ENCODE peak calls at places on chromosomes 2 and 18, in seven cellular contexts. E, J, W, B, Q, T and X are unnamed samples.

GRCh38 chr2:25340340-25340886 is 1.3 kb downstream of the DNMT3A start:
- DNase-seq in W (no peak), E (peak; percentile 47), T (peak; percentile 68), J (peak; percentile 30), B (no peak), Q (peak; percentile 60), X (no peak)

GRCh38 chr2:7430869-7431641 is 513.8 kb downstream of the RNF144A start:
- DNase-seq in B (peak; percentile 28), E (peak; percentile 91), Q (peak; percentile 64), T (peak; percentile 57), J (peak; percentile 5), W (no peak), X (peak; percentile 76)

GRCh38 chr2:84958135-84959044 is 12.6 kb upstream of the KCMF1 start:
- DNase-seq in B (no peak), E (peak; percentile 100), Q (no peak), J (peak; percentile 76), W (peak; percentile 67), T (no peak), X (no peak)

GRCh38 chr2:38203455-38203810 is 127.5 kb upstream of the CYP1B1 start:
- DNase-seq in W (no peak), E (no peak), J (no peak), T (no peak), B (no peak), Q (no peak), X (no peak)

GRCh38 chr2:19902272-19902730 is 518 bp upstream of the TTC32 start:
- DNase-seq in J (no peak), B (no peak), Q (no peak), T (no peak), E (no peak), W (no peak), X (no peak)

GRCh38 chr2:122072666-122073065 is 317.2 kb downstream of the TSN start:
- DNase-seq in W (no peak), E (no peak), J (peak; percentile 44), T (no peak), B (no peak), Q (no peak), X (no peak)

GRCh38 chr2:163252199-163252598 is 413.6 kb upstream of the KCNH7 start:
- DNase-seq in W (no peak), T (no peak), J (no peak), B (no peak), E (no peak), Q (no peak), X (no peak)

GRCh38 chr2:73642338-73643018 is at the start of gene NAT8:
- DNase-seq in B (no peak), W (no peak), E (no peak), T (no peak), J (peak; percentile 10), Q (no peak), X (no peak)

GRCh38 chr2:71789556-71790219 is 336.3 kb downstream of the DYSF start:
- DNase-seq in T (peak; percentile 3), Q (no peak), W (no peak), B (no peak), E (peak; percentile 8), J (peak; percentile 25), X (peak; percentile 10)

GRCh38 chr2:202818321-202818720 is 53.2 kb downstream of the ICA1L start:
- DNase-seq in T (no peak), W (no peak), Q (no peak), E (no peak), J (no peak), B (no peak), X (no peak)

GRCh38 chr2:146661494-146662096 is 1183.2 kb upstream of the ACVR2A start:
- DNase-seq in W (no peak), E (peak; percentile 76), B (no peak), J (peak; percentile 64), T (no peak), Q (no peak), X (peak; percentile 58)

GRCh38 chr2:8676191-8676914 is 5.5 kb upstream of the ID2 start:
- DNase-seq in J (peak; percentile 87), W (no peak), T (peak; percentile 92), E (peak; percentile 63), B (no peak), Q (no peak), X (peak; percentile 53)

GRCh38 chr2:26640331-26640745 is 828 bp downstream of the CIB4 start:
- DNase-seq in Q (no peak), J (peak; percentile 88), B (no peak), W (peak; percentile 88), E (peak; percentile 46), T (no peak), X (no peak)

GRCh38 chr2:94956797-94957391 is 68.6 kb upstream of the MAL start:
- DNase-seq in E (peak; percentile 67), W (peak; percentile 33), B (no peak), T (no peak), J (peak; percentile 46), Q (peak; percentile 54), X (peak; percentile 54)

GRCh38 chr2:131572175-131572574 is 44.5 kb downstream of the CCDC74A start:
- DNase-seq in E (no peak), Q (no peak), T (no peak), B (no peak), W (no peak), J (no peak), X (no peak)

GRCh38 chr2:111226797-111227700 is 106.3 kb downstream of the BCL2L11 start:
- DNase-seq in W (no peak), J (peak; percentile 75), B (no peak), Q (no peak), E (no peak), T (no peak), X (no peak)

GRCh38 chr2:119202610-119203351 is 20.9 kb upstream of the STEAP3 start:
- DNase-seq in J (no peak), E (no peak), W (no peak), Q (no peak), B (no peak), T (no peak), X (no peak)

GRCh38 chr2:88054300-88055048 is 1.1 kb downstream of the KRCC1 start:
- DNase-seq in T (no peak), W (no peak), E (no peak), B (no peak), J (peak; percentile 28), Q (no peak), X (no peak)

GRCh38 chr2:232329716-232330067 is 48.9 kb upstream of the ALPP start:
- DNase-seq in W (no peak), B (no peak), T (no peak), Q (no peak), J (no peak), E (no peak), X (no peak)

GRCh38 chr2:67216103-67216502 is 181.0 kb upstream of the ETAA1 start:
- DNase-seq in T (no peak), Q (no peak), W (no peak), J (no peak), B (no peak), E (no peak), X (no peak)

GRCh38 chr2:205892141-205893064 is 193.6 kb downstream of the INO80D start:
- DNase-seq in T (no peak), W (no peak), E (peak; percentile 43), Q (no peak), J (peak; percentile 67), B (no peak), X (no peak)

GRCh38 chr2:84880395-84880644 is 564 bp downstream of the TRABD2A start:
- DNase-seq in E (peak; percentile 39), Q (no peak), T (no peak), B (no peak), W (no peak), J (no peak), X (no peak)

GRCh38 chr2:1020206-1020605 is 69.6 kb downstream of the SNTG2 start:
- DNase-seq in Q (no peak), W (no peak), B (no peak), E (no peak), T (no peak), J (no peak), X (no peak)

GRCh38 chr2:158781562-158781961 is 13.6 kb upstream of the DAPL1 start:
- DNase-seq in J (peak; percentile 81), W (no peak), T (no peak), B (no peak), Q (no peak), E (no peak), X (no peak)

GRCh38 chr2:100776445-100776844 is 43.5 kb upstream of the NPAS2 start:
- DNase-seq in Q (no peak), W (no peak), E (no peak), B (no peak), J (no peak), T (no peak), X (no peak)

GRCh38 chr18:43757273-43757672 is 480.0 kb upstream of the SYT4 start:
- DNase-seq in W (no peak), E (no peak), T (no peak), Q (no peak), J (no peak), B (no peak), X (no peak)

GRCh38 chr2:62568983-62569837 is 63.2 kb upstream of the TMEM17 start:
- DNase-seq in B (no peak), J (no peak), E (no peak), T (no peak), W (no peak), Q (no peak), X (peak; percentile 2)

GRCh38 chr2:23904692-23905091 is 22.2 kb downstream of the ATAD2B start:
- DNase-seq in T (no peak), J (peak; percentile 33), B (no peak), Q (no peak), W (no peak), E (no peak), X (no peak)

GRCh38 chr18:46676162-46676830 is 19.3 kb upstream of the LOXHD1 start:
- DNase-seq in B (no peak), J (peak; percentile 11), Q (no peak), W (peak; percentile 53), E (no peak), T (no peak), X (no peak)

GRCh38 chr2:204885747-204886146 is 340.5 kb downstream of the PARD3B start:
- DNase-seq in E (peak; percentile 54), B (no peak), J (peak; percentile 3), T (no peak), W (no peak), Q (no peak), X (no peak)

GRCh38 chr2:218009191-218010114 is 6.7 kb upstream of the TNS1 start:
- DNase-seq in Q (no peak), T (no peak), J (no peak), B (no peak), E (peak; percentile 62), W (no peak), X (no peak)

GRCh38 chr2:219282375-219282774 is 3.2 kb downstream of the DNAJB2 start:
- DNase-seq in T (no peak), W (no peak), J (no peak), Q (no peak), B (no peak), E (no peak), X (no peak)

GRCh38 chr2:12059616-12060441 is 313.4 kb downstream of the LPIN1 start:
- DNase-seq in J (peak; percentile 13), T (no peak), B (no peak), Q (no peak), E (no peak), W (peak; percentile 22), X (no peak)

GRCh38 chr2:168521342-168521741 is 65.3 kb downstream of the CERS6 start:
- DNase-seq in T (no peak), E (peak; percentile 27), W (no peak), J (no peak), Q (no peak), B (no peak), X (no peak)

GRCh38 chr2:142020368-142020767 is 110.4 kb downstream of the LRP1B start:
- DNase-seq in J (no peak), T (no peak), W (no peak), Q (no peak), E (no peak), B (no peak), X (no peak)

GRCh38 chr2:190215620-190216019 is 104.0 kb downstream of the HIBCH start:
- DNase-seq in J (peak; percentile 14), W (no peak), T (no peak), Q (no peak), B (no peak), E (peak; percentile 50), X (no peak)

GRCh38 chr2:205758051-205758450 is 75.8 kb downstream of the NRP2 start:
- DNase-seq in Q (no peak), W (peak; percentile 40), E (no peak), B (no peak), J (peak; percentile 87), T (no peak), X (no peak)